ENCODE peak calls at places on chromosomes 5 and 9, in six cellular contexts. L is fibroblast of lung, R is heart right ventricle, U is GM23338, N is fibroblast of villous mesenchyme, Y is cardiac fibroblast. Z is an unnamed sample.

GRCh38 chr5:158117467-158118165 is 258.7 kb upstream of the CLINT1 start:
- DNase-seq in L (no peak), R (no peak), U (no peak), N (peak; percentile 50), Y (peak; percentile 21), Z (no peak)

GRCh38 chr9:5418481-5418880 is 19.2 kb downstream of the PLGRKT start:
- DNase-seq in L (no peak), R (no peak), U (no peak), N (no peak), Y (no peak), Z (no peak)

GRCh38 chr9:34651876-34652602 is at the start of gene IL11RA:
- DNase-seq in L (peak; percentile 86), R (peak; percentile 91), U (peak; percentile 96), N (peak; percentile 88), Y (peak; percentile 89), Z (no peak)

GRCh38 chr5:178661836-178662540 is 35.1 kb upstream of the CLK4 start:
- DNase-seq in L (no peak), R (no peak), U (no peak), N (no peak), Y (no peak), Z (no peak)

GRCh38 chr5:10460252-10460906 is 18.7 kb downstream of the ROPN1L start:
- DNase-seq in L (no peak), R (peak; percentile 85), U (no peak), N (no peak), Y (no peak), Z (no peak)

GRCh38 chr5:168528521-168529360 is at the start of gene FBLL1:
- DNase-seq in L (peak; percentile 43), R (no peak), U (peak; percentile 93), N (peak; percentile 28), Y (peak; percentile 23), Z (no peak)

GRCh38 chr5:173793677-173794570 is 94.2 kb upstream of the CPEB4 start:
- DNase-seq in L (no peak), R (no peak), U (no peak), N (no peak), Y (no peak), Z (no peak)

GRCh38 chr5:180467576-180467975 is 26.6 kb upstream of the CNOT6 start:
- DNase-seq in L (no peak), R (no peak), U (no peak), N (no peak), Y (no peak), Z (no peak)

GRCh38 chr5:55509768-55510522 is 24.8 kb downstream of the PLPP1 start:
- DNase-seq in L (peak; percentile 54), R (no peak), U (no peak), N (peak; percentile 48), Y (peak; percentile 35), Z (no peak)

GRCh38 chr5:180114304-180115003 is 42.9 kb upstream of the RNF130 start:
- DNase-seq in L (no peak), R (no peak), U (no peak), N (no peak), Y (no peak), Z (no peak)

GRCh38 chr9:103985082-103985481 is 109.0 kb upstream of the SMC2 start:
- DNase-seq in L (no peak), R (no peak), U (no peak), N (no peak), Y (no peak), Z (no peak)

GRCh38 chr5:138182808-138183207 is 3.9 kb downstream of the KIF20A start:
- DNase-seq in L (no peak), R (no peak), U (no peak), N (no peak), Y (no peak), Z (no peak)

GRCh38 chr9:135612437-135612836 is 26.9 kb downstream of the GLT6D1 start:
- DNase-seq in L (no peak), R (no peak), U (no peak), N (no peak), Y (no peak), Z (no peak)

GRCh38 chr5:93476211-93476851 is 104.7 kb downstream of the NR2F1-AS1 start:
- DNase-seq in L (no peak), R (no peak), U (no peak), N (no peak), Y (peak; percentile 23), Z (no peak)

GRCh38 chr9:138047469-138048040 is 170.0 kb downstream of the CACNA1B start:
- DNase-seq in L (no peak), R (no peak), U (no peak), N (no peak), Y (no peak), Z (no peak)

GRCh38 chr9:132769895-132770774 is 99.9 kb downstream of the GTF3C4 start:
- DNase-seq in L (peak; percentile 69), R (peak; percentile 65), U (peak; percentile 91), N (peak; percentile 76), Y (peak; percentile 62), Z (no peak)

GRCh38 chr9:132773093-132773492 is 102.8 kb downstream of the GTF3C4 start:
- DNase-seq in L (no peak), R (no peak), U (no peak), N (no peak), Y (no peak), Z (no peak)

GRCh38 chr9:132768932-132769894 is 98.9 kb downstream of the GTF3C4 start:
- DNase-seq in L (peak; percentile 69), R (peak; percentile 30), U (peak; percentile 92), N (peak; percentile 71), Y (peak; percentile 63), Z (no peak)

GRCh38 chr9:132773764-132774339 is 103.6 kb downstream of the GTF3C4 start:
- DNase-seq in L (no peak), R (no peak), U (no peak), N (no peak), Y (no peak), Z (no peak)

GRCh38 chr9:132770775-132771310 is 100.6 kb downstream of the GTF3C4 start:
- DNase-seq in L (no peak), R (no peak), U (no peak), N (no peak), Y (no peak), Z (no peak)
- H3K4me3 ChIP-seq in L (peak overlapping the region; percentile 71), R (peak overlapping the region; percentile 73), U (peak overlapping the region; percentile 97), N (peak overlapping the region; percentile 82), Y (peak overlapping the region; percentile 72), Z (no peak overlapping the region)

DNA sequence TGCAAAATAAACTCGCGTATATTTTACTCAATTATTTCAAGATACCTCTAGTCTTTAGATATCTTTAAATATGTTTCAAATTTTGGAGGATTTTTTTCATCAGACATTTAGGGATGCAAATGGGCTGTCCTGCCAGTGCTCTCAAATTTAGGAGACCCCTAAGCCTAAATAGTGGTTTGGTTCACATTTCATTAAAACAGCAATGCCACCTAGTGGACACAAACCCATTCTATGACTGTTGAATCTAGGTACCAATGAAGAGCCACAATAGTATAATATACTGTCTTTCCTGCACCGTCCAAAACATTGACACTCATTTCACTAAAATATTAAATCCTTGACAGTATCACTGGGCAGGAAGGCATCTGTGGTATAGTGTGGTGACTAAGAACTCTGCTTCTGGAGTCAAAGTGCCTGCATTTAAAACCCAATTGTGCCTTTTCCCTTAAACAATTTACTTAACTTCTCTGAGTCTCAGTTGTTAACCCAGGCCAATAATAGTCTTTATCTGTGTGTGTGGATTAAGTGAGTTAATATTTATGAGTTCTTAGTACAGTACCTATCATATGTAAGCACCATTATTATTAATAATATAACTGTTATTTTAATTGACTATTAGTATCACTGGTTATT is 148.0 kb downstream of the RORB start:
- DNase-seq in L (no peak), R (no peak), U (peak; percentile 75), N (peak; percentile 10), Y (peak; percentile 26), Z (no peak)
- TF ChIP-seq CTCF in L (peak; percentile 37), R (peak; percentile 36), U (peak; percentile 79), N (peak; percentile 57), Y (peak; percentile 39), Z (peak; percentile 77)

GRCh38 chr5:38618154-38618553 is 61.7 kb upstream of the LIFR start:
- DNase-seq in L (no peak), R (no peak), U (no peak), N (no peak), Y (no peak), Z (no peak)

GRCh38 chr5:38613475-38613874 is 57.0 kb upstream of the LIFR start:
- DNase-seq in L (no peak), R (no peak), U (no peak), N (no peak), Y (no peak), Z (no peak)

GRCh38 chr5:38613992-38614836 is 57.8 kb upstream of the LIFR start:
- DNase-seq in L (no peak), R (no peak), U (peak; percentile 41), N (no peak), Y (no peak), Z (no peak)

GRCh38 chr5:38615042-38615441 is 58.6 kb upstream of the LIFR start:
- DNase-seq in L (no peak), R (no peak), U (no peak), N (no peak), Y (no peak), Z (no peak)

DNA sequence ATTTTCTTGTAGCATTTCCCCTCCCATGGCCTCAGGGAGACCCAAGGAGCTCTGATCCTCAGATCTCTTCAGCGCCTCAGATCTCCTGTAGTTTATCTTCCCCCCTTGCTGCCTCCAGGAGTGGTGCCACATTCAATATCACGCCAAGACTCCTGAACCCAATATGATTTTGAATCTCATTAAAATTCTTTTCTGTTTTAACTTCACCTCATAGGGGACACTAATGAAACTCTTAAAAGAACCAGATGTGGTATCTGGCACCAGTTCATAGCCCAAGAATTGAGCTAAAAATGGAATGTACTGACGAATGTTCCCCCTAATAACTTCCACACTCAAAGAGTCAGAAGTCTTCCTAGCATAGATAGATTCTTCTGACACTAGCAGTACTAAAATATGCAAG is 59.6 kb upstream of the LIFR start:
- DNase-seq in L (peak; percentile 74), R (no peak), U (no peak), N (peak; percentile 87), Y (peak; percentile 18), Z (no peak)
- H3K4me3 ChIP-seq in L (no peak overlapping the region), R (no peak overlapping the region), U (no peak overlapping the region), N (no peak overlapping the region), Y (no peak overlapping the region), Z (no peak overlapping the region)

DNA sequence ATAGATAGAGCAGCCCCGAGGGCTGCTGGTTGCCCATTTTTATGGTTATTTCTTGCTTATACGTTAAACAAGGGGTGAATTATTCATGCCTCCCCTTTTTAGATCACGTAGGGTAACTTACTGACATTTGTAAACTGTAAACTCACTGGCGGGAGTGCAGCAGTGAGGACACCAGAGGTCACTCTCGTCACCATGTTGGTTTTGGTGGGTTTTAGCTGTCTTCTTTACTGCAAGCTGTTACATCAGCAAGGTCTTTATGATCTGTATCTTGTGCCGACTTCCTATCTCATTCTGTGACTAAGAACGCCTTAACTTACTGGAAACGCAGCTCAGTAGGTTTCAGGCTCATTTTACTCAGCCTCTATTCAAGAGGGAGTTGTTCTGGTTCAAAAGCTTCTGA is 155.0 kb upstream of the PRDM9 start:
- DNase-seq in L (peak; percentile 42), R (no peak), U (peak; percentile 74), N (no peak), Y (peak; percentile 21), Z (no peak)
- TF ChIP-seq CTCF in L (no peak), R (peak; percentile 54), U (peak; percentile 86), N (no peak), Y (no peak), Z (no peak)

DNA sequence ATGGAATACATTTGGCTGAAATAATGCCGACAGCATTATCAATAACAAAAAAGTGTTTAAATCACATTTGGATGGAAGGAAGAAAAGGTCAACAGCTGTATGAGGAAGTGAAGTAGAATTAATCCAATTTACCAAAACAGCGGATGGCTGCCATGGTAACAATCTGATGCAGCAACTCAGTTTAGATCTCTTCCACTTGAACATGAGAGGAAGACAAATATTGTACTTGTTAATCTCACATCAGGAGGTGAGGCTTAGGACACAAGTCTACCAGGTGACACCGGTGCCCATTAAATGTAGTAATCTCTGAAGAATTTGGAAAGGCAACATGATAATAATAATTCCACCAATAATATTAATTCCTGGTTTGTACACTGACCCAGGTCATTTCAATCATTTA is 2.4 kb downstream of the RASEF start:
- DNase-seq in L (no peak), R (no peak), U (no peak), N (no peak), Y (no peak), Z (peak; percentile 63)
- H3K4me3 ChIP-seq in L (no peak overlapping the region), R (no peak overlapping the region), U (no peak overlapping the region), N (no peak overlapping the region), Y (no peak overlapping the region), Z (no peak overlapping the region)

Z was measured in retinal pigment epithelial cell.